ENCODE peak calls at places on chromosome 10, in six cellular contexts. M is MCF 10A; F is GM12865; L is choroid plexus epithelial cell; U is aorta; C is activated T-helper 1 cell treated with anti-CD3 and anti-CD28 coated beads, Interleukin-2, amount 50 U/mL, for 16 hours. Q is an unnamed sample.

GRCh38 chr10:1358860-1359598 is 302.8 kb downstream of the WDR37 start:
- DNase-seq in C (no peak), F (no peak), M (no peak), U (no peak), L (no peak), Q (no peak)

GRCh38 chr10:25296324-25296723 is 121.5 kb downstream of the GPR158 start:
- DNase-seq in C (no peak), F (no peak), L (no peak), U (no peak), M (no peak), Q (no peak)

GRCh38 chr10:18618995-18619394 is 32.4 kb downstream of the NSUN6 start:
- DNase-seq in L (no peak), U (no peak), M (no peak), C (no peak), F (no peak), Q (no peak)

GRCh38 chr10:123567984-123568745 is 98.0 kb upstream of the GPR26 start:
- DNase-seq in F (no peak), M (no peak), C (no peak), L (no peak), U (no peak), Q (no peak)

GRCh38 chr10:102504179-102504975 is 605 bp downstream of the SUFU start:
- DNase-seq in L (peak), M (no peak), U (peak), C (no peak), F (peak), Q (peak)

GRCh38 chr10:124062390-124062789 is 31.0 kb downstream of the CHST15 start:
- DNase-seq in U (no peak), C (no peak), M (no peak), F (no peak), L (no peak), Q (no peak)

GRCh38 chr10:34097682-34098081 is 717.4 kb downstream of the PARD3 start:
- DNase-seq in L (no peak), F (no peak), M (no peak), U (no peak), C (no peak), Q (no peak)

GRCh38 chr10:93771354-93771753 is 13.6 kb downstream of the LGI1 start:
- DNase-seq in C (no peak), L (no peak), F (no peak), M (no peak), U (no peak), Q (no peak)

GRCh38 chr10:35486297-35486991 is 118.7 kb upstream of the GJD4 start:
- DNase-seq in L (no peak), F (no peak), U (no peak), M (no peak), C (no peak), Q (no peak)

GRCh38 chr10:51273572-51273971 is 199.3 kb downstream of the PRKG1 start:
- DNase-seq in L (no peak), U (no peak), M (no peak), C (no peak), F (no peak), Q (no peak)

GRCh38 chr10:47143072-47143471 is 156.9 kb upstream of the GDF10 start:
- DNase-seq in F (no peak), M (no peak), L (no peak), U (no peak), C (no peak), Q (no peak)

GRCh38 chr10:29130190-29130673 is 158.6 kb upstream of the LYZL1 start:
- DNase-seq in C (no peak), M (peak), U (no peak), L (peak), F (peak), Q (no peak)

GRCh38 chr10:108090476-108091215 is 926.1 kb upstream of the SORCS1 start:
- DNase-seq in M (peak), F (no peak), U (no peak), C (no peak), L (no peak), Q (no peak)

GRCh38 chr10:97332586-97333350 is 1.8 kb downstream of the FRAT2 start:
- DNase-seq in M (peak), C (no peak), F (peak), U (peak), L (peak), Q (no peak)

GRCh38 chr10:100520811-100521210 is 1.1 kb upstream of the SEC31B start:
- DNase-seq in L (no peak), C (no peak), U (no peak), M (peak), F (no peak), Q (no peak)

GRCh38 chr10:98096731-98097130 is 37.7 kb upstream of the R3HCC1L start:
- DNase-seq in U (no peak), L (no peak), M (no peak), C (no peak), F (no peak), Q (no peak)

GRCh38 chr10:14812271-14812670 is 25.6 kb downstream of the CDNF start:
- DNase-seq in F (no peak), U (no peak), M (no peak), L (no peak), C (no peak), Q (no peak)

GRCh38 chr10:35613597-35614226 is 8.6 kb downstream of the GJD4 start:
- DNase-seq in C (no peak), F (no peak), M (peak), L (peak), U (no peak), Q (no peak)

GRCh38 chr10:91682912-91683311 is 50.0 kb upstream of the PPP1R3C start:
- DNase-seq in M (no peak), U (no peak), F (no peak), C (no peak), L (no peak), Q (no peak)

GRCh38 chr10:5449823-5450222 is 37.5 kb downstream of the NET1 start:
- DNase-seq in U (no peak), L (peak), C (no peak), F (no peak), M (peak), Q (no peak)

GRCh38 chr10:8402469-8403074 is 348.1 kb downstream of the GATA3 start:
- DNase-seq in U (no peak), F (no peak), L (no peak), C (no peak), M (no peak), Q (no peak)

GRCh38 chr10:119812684-119813083 is 60.0 kb downstream of the MCMBP start:
- DNase-seq in U (no peak), L (no peak), C (no peak), M (peak), F (no peak), Q (no peak)

GRCh38 chr10:49310901-49311561 is 12.1 kb downstream of the C10orf71 start:
- DNase-seq in C (no peak), L (no peak), F (no peak), M (no peak), U (no peak), Q (no peak)

GRCh38 chr10:79070611-79071534 is 2.1 kb downstream of the ZMIZ1 start:
- DNase-seq in C (no peak), F (peak), L (peak), U (peak), M (peak), Q (peak)

GRCh38 chr10:130022071-130022470 is 58.0 kb upstream of the EBF3 start:
- DNase-seq in C (no peak), L (no peak), F (no peak), M (no peak), U (no peak), Q (no peak)

GRCh38 chr10:98481418-98481945 is 34.7 kb upstream of the HPS1 start:
- DNase-seq in M (no peak), L (no peak), U (no peak), C (no peak), F (peak), Q (no peak)

GRCh38 chr10:125037145-125037544 is 95.2 kb downstream of the ZRANB1 start:
- DNase-seq in M (peak), U (peak), C (no peak), F (no peak), L (peak), Q (no peak)

GRCh38 chr10:87868277-87868676 is 4.9 kb downstream of the PTEN start:
- DNase-seq in L (no peak), M (peak), C (no peak), F (no peak), U (no peak), Q (no peak)

GRCh38 chr10:128123853-128124252 is 2.4 kb downstream of the MKI67 start:
- DNase-seq in U (no peak), L (no peak), M (no peak), C (no peak), F (no peak), Q (no peak)

GRCh38 chr10:118340486-118340885 is 1.6 kb downstream of the FAM204A start:
- DNase-seq in M (no peak), C (no peak), F (peak), L (no peak), U (no peak), Q (no peak)

GRCh38 chr10:101092742-101093386 is 31.1 kb downstream of the KAZALD1 start:
- DNase-seq in U (no peak), M (no peak), C (no peak), L (no peak), F (no peak), Q (no peak)

GRCh38 chr10:12448729-12449391 is 99.5 kb downstream of the CAMK1D start:
- DNase-seq in M (peak), L (peak), F (peak), C (peak), U (peak), Q (no peak)

GRCh38 chr10:113084031-113084430 is 134.0 kb downstream of the TCF7L2 start:
- DNase-seq in U (no peak), C (no peak), M (no peak), L (peak), F (no peak), Q (no peak)

GRCh38 chr10:119449760-119450461 is 92.6 kb downstream of the RGS10 start:
- DNase-seq in F (peak), L (peak), C (no peak), U (peak), M (peak), Q (no peak)

GRCh38 chr10:130751106-130751840 is 560.2 kb downstream of the TCERG1L start:
- DNase-seq in F (no peak), M (no peak), L (no peak), C (no peak), U (peak), Q (peak)

Q was measured in chondrocyte.